ENCODE peak calls at places on chromosomes 4 and X, in seven cellular contexts. M is endothelial cell, G is fibroblast of lung, R is GM13977, N is heart right ventricle, J is endodermal cell, T is neural crest cell. V is an unnamed sample.

GRCh38 chr4:15318621-15319348 is 109.0 kb upstream of the C1QTNF7 start:
- DNase-seq in M (no peak), G (no peak), R (no peak), N (no peak), J (no peak), T (no peak), V (no peak)

GRCh38 chrX:136819026-136819425 is 38.3 kb upstream of the ARHGEF6 start:
- DNase-seq in M (no peak), G (no peak), R (no peak), N (no peak), J (no peak), T (no peak), V (no peak)

GRCh38 chrX:44428989-44429627 is 85.6 kb upstream of the EFHC2 start:
- DNase-seq in M (no peak), G (no peak), R (no peak), N (no peak), J (no peak), T (no peak), V (no peak)

GRCh38 chrX:122421434-122422121 is 762.5 kb upstream of the GRIA3 start:
- DNase-seq in M (no peak), G (no peak), R (no peak), N (peak), J (no peak), T (no peak), V (no peak)

GRCh38 chr4:34953145-34953799 is 1291.0 kb downstream of the ARAP2 start:
- DNase-seq in M (no peak), G (no peak), R (no peak), N (no peak), J (peak), T (no peak), V (peak)

GRCh38 chrX:30027636-30028035 is 187.7 kb upstream of the MAGEB2 start:
- DNase-seq in M (no peak), G (no peak), R (no peak), N (no peak), J (no peak), T (no peak), V (no peak)

GRCh38 chr4:3411676-3412075 is 30.1 kb upstream of the HGFAC start:
- DNase-seq in M (no peak), G (no peak), R (no peak), N (no peak), J (peak), T (no peak), V (peak)

GRCh38 chr4:124262211-124263179 is 450.0 kb downstream of the ANKRD50 start:
- DNase-seq in M (peak), G (peak), R (peak), N (peak), J (peak), T (peak), V (peak)

GRCh38 chrX:128021566-128021965 is 30.6 kb downstream of the ACTRT1 start:
- DNase-seq in M (no peak), G (no peak), R (no peak), N (no peak), J (no peak), T (no peak), V (no peak)

GRCh38 chrX:88425739-88426138 is 321.3 kb upstream of the CPXCR1 start:
- DNase-seq in M (no peak), G (no peak), R (no peak), N (no peak), J (no peak), T (no peak), V (no peak)
- TF ChIP-seq CTCF in M (no peak), G (no peak), R (no peak), N (no peak), J (peak), T (peak), V (no peak)

GRCh38 chrX:101823236-101823635 is 108.6 kb downstream of the ZMAT1 start:
- DNase-seq in M (no peak), G (no peak), R (no peak), N (no peak), J (no peak), T (no peak), V (no peak)
- TF ChIP-seq CTCF in M (no peak), G (no peak), R (no peak), N (no peak), J (no peak), T (no peak), V (no peak)

GRCh38 chr4:95178938-95179337 is 369.8 kb downstream of the UNC5C start:
- DNase-seq in M (no peak), G (no peak), R (no peak), N (no peak), J (no peak), T (no peak), V (no peak)

GRCh38 chr4:95180531-95181315 is 368.1 kb downstream of the UNC5C start:
- DNase-seq in M (no peak), G (no peak), R (no peak), N (no peak), J (peak), T (peak), V (no peak)

GRCh38 chr4:95183656-95184408 is 364.9 kb downstream of the UNC5C start:
- DNase-seq in M (no peak), G (no peak), R (no peak), N (no peak), J (peak), T (no peak), V (no peak)

GRCh38 chr4:95181446-95182306 is 367.1 kb downstream of the UNC5C start:
- DNase-seq in M (no peak), G (no peak), R (no peak), N (no peak), J (peak), T (no peak), V (peak)
- TF ChIP-seq CTCF in M (no peak), G (no peak), R (no peak), N (no peak), J (peak), T (no peak), V (no peak)

DNA sequence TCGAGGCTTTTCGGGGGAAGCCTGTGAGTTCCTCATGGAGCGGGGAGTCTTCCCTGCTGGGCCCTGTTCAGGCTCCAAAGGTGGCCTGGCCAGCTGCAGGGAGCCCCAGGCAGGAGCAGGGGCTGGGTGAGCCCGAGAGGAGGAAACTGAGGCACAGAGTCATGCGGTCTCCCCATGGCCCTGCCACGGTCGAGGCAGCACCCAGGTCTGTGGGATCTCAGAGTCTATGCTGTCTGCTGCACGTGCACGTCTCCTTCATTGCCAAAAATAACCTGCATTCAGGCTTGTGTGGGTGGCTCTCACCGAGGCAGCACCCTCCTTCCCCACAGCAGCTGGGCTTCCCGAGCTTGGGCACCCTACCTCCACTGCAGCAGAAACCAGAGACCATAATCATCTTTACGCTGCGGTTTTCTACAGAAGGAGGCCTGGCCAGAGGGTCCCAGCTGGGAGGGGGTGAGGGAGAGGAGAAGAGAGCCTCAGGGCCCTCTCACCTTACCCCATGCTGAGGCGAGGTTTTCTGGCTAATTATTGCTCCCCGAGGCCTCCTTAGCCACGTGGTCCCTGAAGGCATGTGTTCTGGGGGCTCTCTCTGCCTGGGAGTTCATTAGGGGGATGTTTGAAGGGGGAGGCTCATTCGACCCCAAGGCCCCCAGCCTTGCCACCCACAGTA is 64.3 kb downstream of the CPZ start:
- DNase-seq in M (no peak), G (no peak), R (no peak), N (no peak), J (peak), T (no peak), V (no peak)
- TF ChIP-seq CTCF in M (no peak), G (no peak), R (no peak), N (no peak), J (no peak), T (no peak), V (no peak)

GRCh38 chrX:13851996-13852695 is 35.3 kb upstream of the GPM6B start:
- DNase-seq in M (no peak), G (no peak), R (peak), N (no peak), J (no peak), T (no peak), V (no peak)
- TF ChIP-seq CTCF in M (no peak), G (no peak), R (peak), N (no peak), J (peak), T (peak), V (no peak)

DNA sequence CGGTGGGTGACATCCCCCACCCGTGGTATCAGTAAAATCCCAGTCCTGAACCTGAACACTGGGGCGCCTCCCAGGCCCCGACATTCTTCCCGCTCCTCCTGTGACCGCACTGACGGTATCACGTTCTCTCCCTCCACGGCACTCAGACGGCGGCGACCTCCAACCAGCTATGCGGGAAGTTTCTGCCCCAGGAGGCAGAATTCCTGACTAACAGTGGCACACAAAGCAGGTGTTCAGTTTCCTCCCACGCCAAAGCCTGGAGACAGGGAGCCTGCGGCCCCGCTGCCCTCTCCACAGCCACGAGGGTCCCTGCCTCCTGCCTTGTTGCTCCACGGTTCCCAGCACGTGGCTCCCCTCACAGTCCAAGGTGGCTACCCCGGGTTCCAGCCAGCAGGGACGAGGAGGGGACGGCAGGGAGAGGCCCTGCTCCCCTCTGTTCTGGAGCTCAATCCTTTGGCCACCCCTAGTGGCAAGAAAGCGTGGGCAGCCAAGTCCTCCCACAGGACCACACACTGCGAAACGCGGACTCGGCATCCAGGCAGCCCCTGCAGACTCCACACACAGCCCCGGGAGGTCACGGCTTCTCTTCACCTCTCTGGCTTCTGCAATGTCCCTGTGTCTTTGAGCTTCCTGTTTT is 15.2 kb downstream of the CTBP1 start:
- DNase-seq in M (no peak), G (peak), R (no peak), N (no peak), J (no peak), T (no peak), V (no peak)
- TF ChIP-seq CTCF in M (no peak), G (peak), R (no peak), N (no peak), J (peak), T (peak), V (no peak)

GRCh38 chr4:16844796-16845586 is 53.5 kb downstream of the LDB2 start:
- DNase-seq in M (no peak), G (peak), R (no peak), N (no peak), J (peak), T (no peak), V (no peak)
- TF ChIP-seq CTCF in M (no peak), G (no peak), R (no peak), N (no peak), J (peak), T (no peak), V (no peak)

GRCh38 chrX:42530027-42530426 is 247.9 kb downstream of the PPP1R2C start:
- DNase-seq in M (no peak), G (peak), R (no peak), N (no peak), J (peak), T (no peak), V (no peak)
- TF ChIP-seq CTCF in M (no peak), G (no peak), R (no peak), N (no peak), J (peak), T (no peak), V (no peak)

GRCh38 chr4:152935661-152936445 is at the start of gene FHDC1:
- DNase-seq in M (peak), G (no peak), R (peak), N (no peak), J (peak), T (peak), V (peak)
- TF ChIP-seq CTCF in M (no peak), G (no peak), R (no peak), N (no peak), J (peak), T (no peak), V (no peak)

V was measured in glutamatergic neuron.